ENCODE peak calls at places on chromosome 13, in five cellular contexts. I, R, X, J and C are unnamed samples.

GRCh38 chr13:98222081-98222554 is 45.0 kb upstream of the RNF113B start:
- DNase-seq in R (peak), I (no peak), X (no peak), J (no peak), C (peak)

GRCh38 chr13:102901615-102902305 is 55.9 kb downstream of the ERCC5 start:
- DNase-seq in X (no peak), I (no peak), J (no peak), R (no peak), C (no peak)

GRCh38 chr13:66076417-66076816 is 1153.7 kb downstream of the PCDH9 start:
- DNase-seq in J (no peak), X (no peak), I (no peak), R (no peak), C (no peak)

GRCh38 chr13:96836733-96837132 is 157.5 kb downstream of the OXGR1 start:
- DNase-seq in R (no peak), J (no peak), I (no peak), X (no peak), C (no peak)

GRCh38 chr13:105778196-105778595 is 757.3 kb downstream of the EFNB2 start:
- DNase-seq in I (no peak), R (no peak), X (peak), J (no peak), C (peak)

GRCh38 chr13:45490068-45490467 is 25.3 kb downstream of the COG3 start:
- DNase-seq in R (no peak), J (no peak), I (no peak), X (no peak), C (no peak)

GRCh38 chr13:84418041-84418440 is 535.8 kb upstream of the SLITRK1 start:
- DNase-seq in R (no peak), J (no peak), X (no peak), I (no peak), C (no peak)

GRCh38 chr13:96581741-96582140 is 412.5 kb downstream of the OXGR1 start:
- DNase-seq in I (no peak), R (no peak), J (no peak), X (no peak), C (no peak)

DNA sequence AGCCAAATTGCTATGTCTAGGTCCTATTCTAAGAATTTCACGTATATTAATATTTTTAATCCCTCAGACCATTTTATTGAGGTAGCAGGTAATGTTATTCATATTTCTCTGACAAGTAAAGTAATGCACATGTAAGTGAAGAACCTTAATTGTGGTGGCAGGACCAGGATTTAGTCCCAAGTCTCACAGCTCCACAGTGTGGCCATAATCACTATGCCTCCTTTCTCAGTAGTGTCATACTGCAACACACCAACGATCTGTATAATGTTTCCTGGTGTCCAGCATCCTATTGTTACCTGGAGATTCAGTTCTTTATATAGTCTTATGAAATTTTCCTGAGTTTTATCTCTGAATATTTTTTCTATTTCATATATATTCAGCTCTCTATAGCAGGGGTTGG is 340.3 kb downstream of the OLFM4 start:
- DNase-seq in X (no peak), J (no peak), I (no peak), R (no peak), C (no peak)
- TF ChIP-seq CTCF in X (no peak), J (no peak), I (no peak), R (no peak), C (no peak)

GRCh38 chr13:107459430-107459829 is 755.9 kb downstream of the LIG4 start:
- DNase-seq in R (no peak), I (no peak), J (no peak), X (peak), C (peak)
- H3K4me3 ChIP-seq in R (no peak), I (peak), J (no peak), X (no peak), C (no peak)

DNA sequence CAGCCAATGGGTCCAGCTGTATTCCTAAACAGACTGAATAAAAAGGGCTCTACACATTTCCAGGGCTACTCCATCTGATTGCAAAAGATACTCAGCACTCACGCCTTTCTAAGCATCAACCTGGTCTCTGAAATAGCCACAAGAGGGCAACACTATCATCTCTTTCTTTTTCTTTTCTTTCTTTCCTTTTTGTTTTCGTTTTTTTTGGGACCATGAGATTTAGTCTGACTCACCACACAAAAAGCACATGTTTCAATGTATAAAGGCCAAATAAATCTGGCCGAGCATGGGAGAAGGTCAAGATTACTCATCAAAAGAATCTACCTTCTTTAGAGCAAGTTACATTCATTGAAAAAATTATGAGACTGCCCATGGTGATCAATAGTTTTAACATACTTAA is 805.6 kb upstream of the ARGLU1 start:
- DNase-seq in I (no peak), X (peak), R (no peak), J (no peak), C (peak)
- TF ChIP-seq CTCF in I (peak), X (peak), R (no peak), J (peak), C (peak)

GRCh38 chr13:80012281-80012680 is 328.6 kb downstream of the SPRY2 start:
- DNase-seq in X (no peak), I (no peak), R (no peak), J (peak), C (no peak)

GRCh38 chr13:80010846-80011245 is 330.1 kb downstream of the SPRY2 start:
- DNase-seq in R (no peak), I (no peak), X (no peak), J (no peak), C (no peak)

GRCh38 chr13:80009760-80010159 is 331.2 kb downstream of the SPRY2 start:
- DNase-seq in J (no peak), I (no peak), X (no peak), R (no peak), C (no peak)

GRCh38 chr13:80010286-80010831 is 330.6 kb downstream of the SPRY2 start:
- DNase-seq in I (no peak), X (no peak), J (no peak), R (no peak), C (no peak)

GRCh38 chr13:80011448-80012212 is 329.3 kb downstream of the SPRY2 start:
- DNase-seq in R (peak), I (no peak), X (no peak), J (no peak), C (no peak)
- H3K4me3 ChIP-seq in R (no peak), I (no peak), X (no peak), J (no peak), C (no peak)

GRCh38 chr13:59261928-59262488 is 901.7 kb downstream of the DIAPH3 start:
- DNase-seq in R (no peak), I (no peak), J (no peak), X (no peak), C (no peak)
- TF ChIP-seq CTCF in R (no peak), I (no peak), J (no peak), X (peak), C (peak)